ENCODE peak calls at places on chromosome 9, in ten cellular contexts. N is GM23248, P is uterus, V is SJSA1, K is neuronal stem cell, E is heart left ventricle, C is colonic mucosa, Z is left lung, U is astrocyte, L is lower lobe of right lung. M is an unnamed sample.

GRCh38 chr9:5510360-5510931 is at the start of gene PDCD1LG2:
- DNase-seq in N (peak; percentile 89), P (no peak), V (peak; percentile 55), K (no peak), E (no peak), C (no peak), Z (no peak), U (peak; percentile 84), L (no peak), M (no peak)

GRCh38 chr9:134932656-134933055 is 14.9 kb upstream of the FCN1 start:
- DNase-seq in N (no peak), P (no peak), V (no peak), K (no peak), E (no peak), C (no peak), Z (no peak), U (no peak), L (peak; percentile 1), M (no peak)

GRCh38 chr9:13791816-13792215 is 512.3 kb upstream of the MPDZ start:
- DNase-seq in N (no peak), P (no peak), V (no peak), K (no peak), E (no peak), C (peak; percentile 64), Z (no peak), U (no peak), L (no peak), M (no peak)

GRCh38 chr9:69645488-69645887 is 26.7 kb downstream of the APBA1 start:
- DNase-seq in N (no peak), P (no peak), V (no peak), K (no peak), E (no peak), C (peak; percentile 77), Z (peak; percentile 86), U (no peak), L (peak; percentile 85), M (no peak)

GRCh38 chr9:115015018-115015635 is 84.7 kb upstream of the TNFSF8 start:
- DNase-seq in N (peak; percentile 85), P (no peak), V (peak; percentile 60), K (peak; percentile 32), E (peak; percentile 34), C (peak; percentile 43), Z (no peak), U (no peak), L (no peak), M (no peak)

GRCh38 chr9:17625644-17626388 is 47.0 kb downstream of the SH3GL2 start:
- DNase-seq in N (no peak), P (no peak), V (no peak), K (no peak), E (no peak), C (peak; percentile 29), Z (no peak), U (peak; percentile 37), L (no peak), M (no peak)

GRCh38 chr9:114318416-114318815 is 4.5 kb upstream of the ORM1 start:
- DNase-seq in N (no peak), P (peak; percentile 3), V (peak; percentile 7), K (no peak), E (no peak), C (peak; percentile 6), Z (peak; percentile 3), U (no peak), L (no peak), M (peak; percentile 5)

GRCh38 chr9:617441-618085 is 223.9 kb upstream of the DMRT1 start:
- DNase-seq in N (no peak), P (no peak), V (no peak), K (no peak), E (no peak), C (no peak), Z (no peak), U (no peak), L (no peak), M (no peak)

GRCh38 chr9:133427658-133428348 is 5.6 kb downstream of the ADAMTS13 start:
- DNase-seq in N (no peak), P (no peak), V (no peak), K (no peak), E (no peak), C (no peak), Z (no peak), U (no peak), L (no peak), M (no peak)

GRCh38 chr9:31275419-31275818 is 1109.0 kb upstream of the ACO1 start:
- DNase-seq in N (no peak), P (no peak), V (no peak), K (no peak), E (no peak), C (no peak), Z (no peak), U (no peak), L (no peak), M (no peak)

GRCh38 chr9:21996438-21996837 is 1.8 kb downstream of the CDKN2B-AS1 start:
- DNase-seq in N (no peak), P (no peak), V (no peak), K (no peak), E (no peak), C (no peak), Z (no peak), U (no peak), L (no peak), M (no peak)

GRCh38 chr9:84153885-84154284 is 173.3 kb downstream of the RMI1 start:
- DNase-seq in N (peak; percentile 28), P (no peak), V (no peak), K (no peak), E (no peak), C (no peak), Z (no peak), U (peak; percentile 81), L (no peak), M (no peak)

GRCh38 chr9:124423591-124423990 is 8.3 kb upstream of the PSMB7 start:
- DNase-seq in N (peak; percentile 49), P (no peak), V (no peak), K (no peak), E (no peak), C (no peak), Z (no peak), U (no peak), L (no peak), M (no peak)

GRCh38 chr9:108634669-108635462 is 220.9 kb downstream of the ACTL7B start:
- DNase-seq in N (peak; percentile 88), P (no peak), V (no peak), K (no peak), E (no peak), C (no peak), Z (no peak), U (peak; percentile 44), L (no peak), M (peak; percentile 70)

GRCh38 chr9:116693233-116693731 is 6.2 kb downstream of the TRIM32 start:
- DNase-seq in N (peak; percentile 72), P (no peak), V (no peak), K (no peak), E (no peak), C (no peak), Z (no peak), U (peak; percentile 30), L (no peak), M (no peak)

GRCh38 chr9:10026585-10026984 is 586.2 kb downstream of the PTPRD start:
- DNase-seq in N (no peak), P (no peak), V (no peak), K (no peak), E (no peak), C (no peak), Z (no peak), U (no peak), L (no peak), M (no peak)

DNA sequence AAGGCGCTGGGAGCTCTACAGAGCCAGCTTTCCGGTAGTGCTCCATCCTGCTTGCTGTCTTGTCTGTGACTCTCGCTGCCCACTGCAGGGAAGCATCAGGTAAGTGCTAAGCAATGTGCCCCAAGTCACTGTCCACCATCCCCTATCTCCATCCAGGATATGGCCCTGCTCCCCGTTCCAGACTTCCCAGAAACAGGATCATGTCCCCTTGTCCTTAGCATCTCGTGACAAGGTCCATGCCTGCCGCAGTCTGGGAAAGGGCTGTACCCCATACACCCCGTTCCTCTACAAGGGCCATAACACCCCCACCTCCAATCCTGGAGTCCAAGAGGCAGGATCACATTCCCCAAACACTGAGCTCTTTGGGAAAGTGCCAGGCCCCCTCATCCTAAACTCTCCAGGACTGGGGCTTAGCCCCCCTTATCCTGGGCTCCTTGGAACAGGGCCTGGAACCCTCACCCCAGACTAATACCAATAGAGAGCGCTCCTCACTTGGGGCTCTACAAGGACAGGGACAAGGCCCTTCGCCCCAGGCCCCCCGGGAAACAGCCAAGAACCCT is 566 bp downstream of the RPP25L start:
- DNase-seq in N (peak; percentile 30), P (peak; percentile 61), V (no peak), K (no peak), E (no peak), C (no peak), Z (no peak), U (no peak), L (peak; percentile 45), M (no peak)
- H3K4me3 ChIP-seq in N (peak overlapping the region; percentile 94), P (peak overlapping the region; percentile 72), V (peak overlapping the region; percentile 63), K (peak overlapping the region; percentile 90), E (peak overlapping the region; percentile 74), C (peak overlapping the region; percentile 60), Z (peak overlapping the region; percentile 44), U (peak overlapping the region; percentile 94), L (peak overlapping the region; percentile 78), M (peak overlapping the region; percentile 57)

DNA sequence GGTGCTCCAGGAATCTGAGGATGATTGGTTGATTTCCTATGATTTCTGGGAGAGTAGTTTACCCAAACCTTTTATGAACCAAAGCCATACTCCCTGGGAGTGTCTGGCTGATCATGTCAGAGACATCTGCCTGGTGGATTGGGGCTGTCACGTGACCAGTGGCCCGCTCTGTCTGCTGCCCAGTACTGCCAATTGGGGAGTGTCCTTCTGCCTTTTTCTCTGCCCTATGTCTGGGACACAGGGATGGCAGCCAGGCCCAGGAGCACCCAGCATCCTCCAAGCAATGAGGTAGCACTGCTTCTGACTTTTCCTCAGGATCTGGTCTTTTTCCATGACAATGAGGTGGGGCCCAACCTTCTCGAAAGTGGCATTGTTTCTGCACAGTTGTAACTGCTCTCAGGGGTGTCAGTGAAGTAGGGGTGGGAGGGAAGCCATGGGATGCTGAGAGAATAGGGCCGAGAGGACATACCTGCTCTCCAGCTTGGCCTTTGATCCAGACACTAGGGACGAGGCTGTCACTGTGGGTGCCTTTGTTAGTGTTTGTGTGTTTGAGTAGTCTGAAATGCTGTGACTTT is 21.8 kb downstream of the DAPK1 start:
- DNase-seq in N (no peak), P (no peak), V (no peak), K (no peak), E (no peak), C (no peak), Z (no peak), U (no peak), L (no peak), M (no peak)
- H3K27ac ChIP-seq in N (no peak overlapping the region), P (peak overlapping the region; percentile 60), V (no peak overlapping the region), K (no peak overlapping the region), E (no peak overlapping the region), C (no peak overlapping the region), Z (no peak overlapping the region), U (no peak overlapping the region), L (no peak overlapping the region), M (no peak overlapping the region)

GRCh38 chr9:36034911-36035490 is 1.7 kb upstream of the RECK start:
- DNase-seq in N (peak; percentile 61), P (no peak), V (no peak), K (no peak), E (no peak), C (no peak), Z (no peak), U (no peak), L (no peak), M (no peak)
- H3K4me1 ChIP-seq in N (peaks cover 59% of the 10 kb centered on the region), P (no peaks in the 10 kb centered on the region), V (peaks cover 13% of the 10 kb centered on the region), K (peaks cover 7% of the 10 kb centered on the region), E (peaks cover 28% of the 10 kb centered on the region), C (no peaks in the 10 kb centered on the region), Z (peaks cover 27% of the 10 kb centered on the region), U (peaks cover 37% of the 10 kb centered on the region), L (peaks cover 26% of the 10 kb centered on the region), M (peaks cover 9% of the 10 kb centered on the region)

GRCh38 chr9:89000973-89001916 is 10.0 kb downstream of the S1PR3 start:
- DNase-seq in N (peak; percentile 94), P (peak; percentile 90), V (peak; percentile 83), K (peak; percentile 89), E (peak; percentile 94), C (peak; percentile 89), Z (peak; percentile 83), U (peak; percentile 62), L (peak; percentile 87), M (no peak)
- H3K4me3 ChIP-seq in N (peak overlapping the region; percentile 60), P (peak overlapping the region; percentile 4), V (no peak overlapping the region), K (peak overlapping the region; percentile 7), E (peak overlapping the region; percentile 20), C (no peak overlapping the region), Z (no peak overlapping the region), U (no peak overlapping the region), L (peak overlapping the region; percentile 29), M (no peak overlapping the region)